ENCODE peak calls at places on chromosomes 2 and 18, in four cellular contexts. T is brain microvascular endothelial cell, D is GM23248, Z is AG08396. B is an unnamed sample.

GRCh38 chr2:106827178-106827577 is 58.8 kb downstream of the ST6GAL2 start:
- DNase-seq in D (no peak), Z (no peak), T (peak), B (no peak)

GRCh38 chr2:231923951-231924888 is 2.0 kb downstream of the NPPC start:
- DNase-seq in D (no peak), T (no peak), Z (no peak), B (no peak)

GRCh38 chr2:197934926-197935274 is 130.5 kb downstream of the PLCL1 start:
- DNase-seq in Z (no peak), T (no peak), D (no peak), B (no peak)

GRCh38 chr2:47904903-47905453 is 1.3 kb downstream of the FBXO11 start:
- DNase-seq in T (no peak), Z (no peak), D (no peak), B (no peak)

GRCh38 chr18:48904086-48904485 is 46.7 kb downstream of the SMAD7 start:
- DNase-seq in Z (no peak), D (no peak), T (no peak), B (no peak)

GRCh38 chr18:53489266-53489665 is 735.2 kb downstream of the MBD2 start:
- DNase-seq in Z (no peak), D (no peak), T (no peak), B (no peak)

GRCh38 chr2:128028668-128029054 is 802 bp upstream of the SAP130 start:
- DNase-seq in D (peak), T (no peak), Z (peak), B (no peak)

GRCh38 chr2:56240210-56240609 is 56.4 kb downstream of the CCDC85A start:
- DNase-seq in T (no peak), D (no peak), Z (no peak), B (no peak)

GRCh38 chr2:75707901-75708300 is 2.8 kb downstream of the GCFC2 start:
- DNase-seq in T (no peak), Z (no peak), D (peak), B (no peak)

GRCh38 chr2:128425731-128426620 is 107.3 kb upstream of the HS6ST1 start:
- DNase-seq in Z (peak), D (no peak), T (no peak), B (no peak)

GRCh38 chr2:10949835-10950234 is 38.1 kb downstream of the KCNF1 start:
- DNase-seq in Z (no peak), D (no peak), T (no peak), B (no peak)

GRCh38 chr2:127465258-127465657 is 47.0 kb downstream of the PROC start:
- DNase-seq in T (no peak), D (no peak), Z (no peak), B (no peak)

GRCh38 chr18:58387716-58388115 is 241.2 kb downstream of the ALPK2 start:
- DNase-seq in T (no peak), Z (no peak), D (no peak), B (no peak)

GRCh38 chr2:170206805-170207407 is 29.0 kb downstream of the MYO3B start:
- DNase-seq in Z (no peak), D (no peak), T (no peak), B (no peak)

GRCh38 chr2:239870863-239871262 is 154.3 kb downstream of the NDUFA10 start:
- DNase-seq in T (no peak), D (no peak), Z (no peak), B (no peak)

GRCh38 chr2:59936031-59936430 is 617.4 kb downstream of the BCL11A start:
- DNase-seq in T (no peak), Z (no peak), D (no peak), B (no peak)

GRCh38 chr2:240868286-240869108 is at the start of gene AGXT:
- DNase-seq in D (peak), T (no peak), Z (no peak), B (no peak)

GRCh38 chr2:54597153-54597827 is 126.2 kb upstream of the EML6 start:
- DNase-seq in Z (no peak), D (no peak), T (no peak), B (no peak)

GRCh38 chr2:162750033-162750432 is 88.5 kb downstream of the KCNH7 start:
- DNase-seq in T (no peak), D (no peak), Z (no peak), B (no peak)

GRCh38 chr2:62768615-62769014 is 63.1 kb downstream of the EHBP1 start:
- DNase-seq in T (peak), Z (no peak), D (peak), B (no peak)

GRCh38 chr2:231557571-231558217 is 27.4 kb upstream of the NMUR1 start:
- DNase-seq in Z (peak), D (peak), T (peak), B (peak)

GRCh38 chr2:240564191-240564570 is 4.0 kb downstream of the DUSP28 start:
- DNase-seq in T (no peak), Z (no peak), D (no peak), B (no peak)

GRCh38 chr2:178529194-178529593 is 48.9 kb downstream of the PLEKHA3 start:
- DNase-seq in Z (no peak), D (peak), T (no peak), B (no peak)